ENCODE peak calls at places on chromosomes 16 and 17, in ten cellular contexts. I, V, E, K, Q, H, D, U, O and S are unnamed samples.

GRCh38 chr16:14249291-14250032 is 178.3 kb downstream of the MRTFB start:
- DNase-seq in D (no peak), V (peak; percentile 46), K (peak; percentile 42), E (peak; percentile 46), Q (no peak), U (no peak), I (peak; percentile 61), O (peak; percentile 51), H (no peak), S (no peak)

GRCh38 chr17:74972973-74973328 is 392 bp upstream of the HID1 start:
- DNase-seq in O (no peak), U (no peak), K (no peak), H (no peak), Q (no peak), V (no peak), D (no peak), E (no peak), I (no peak), S (no peak)

GRCh38 chr17:28497931-28498330 is 8.2 kb upstream of the FOXN1 start:
- DNase-seq in D (no peak), E (peak; percentile 73), H (no peak), Q (no peak), O (no peak), I (no peak), V (peak; percentile 49), U (no peak), K (no peak), S (no peak)

GRCh38 chr16:65122974-65123845 is 1.3 kb upstream of the CDH11 start:
- DNase-seq in Q (peak; percentile 49), D (peak; percentile 47), I (peak; percentile 78), O (peak; percentile 61), H (peak; percentile 73), V (peak; percentile 5), U (peak; percentile 64), K (peak; percentile 54), E (peak; percentile 44), S (peak; percentile 92)

GRCh38 chr17:43406676-43407645 is 8.2 kb downstream of the ARL4D start:
- DNase-seq in K (no peak), E (peak; percentile 45), V (no peak), D (no peak), H (no peak), U (no peak), Q (no peak), I (peak; percentile 72), O (peak; percentile 57), S (no peak)

GRCh38 chr17:38453951-38454421 is 25.7 kb downstream of the ARHGAP23 start:
- DNase-seq in E (no peak), V (no peak), U (no peak), O (peak; percentile 41), I (peak; percentile 63), H (no peak), D (no peak), K (peak; percentile 72), Q (no peak), S (no peak)

GRCh38 chr17:81686614-81687013 is 2.8 kb downstream of the HGS start:
- DNase-seq in Q (no peak), E (no peak), H (peak; percentile 51), K (no peak), I (no peak), O (no peak), U (no peak), D (no peak), V (no peak), S (no peak)

GRCh38 chr17:34311291-34311690 is 7.9 kb upstream of the CCL8 start:
- DNase-seq in H (no peak), Q (no peak), O (no peak), D (no peak), I (no peak), V (no peak), K (no peak), U (no peak), E (no peak), S (peak; percentile 26)

GRCh38 chr16:5396880-5397279 is 299.3 kb upstream of the EEF2KMT start:
- DNase-seq in H (no peak), V (no peak), E (no peak), I (no peak), K (no peak), U (no peak), D (no peak), O (no peak), Q (no peak), S (no peak)

GRCh38 chr17:68290268-68290954 is 516 bp downstream of the SLC16A6 start:
- DNase-seq in Q (peak; percentile 71), O (no peak), K (peak; percentile 50), V (peak; percentile 19), U (peak; percentile 35), I (no peak), E (no peak), H (peak; percentile 68), D (peak; percentile 61), S (no peak)

GRCh38 chr16:1310832-1311200 is 1.4 kb downstream of the UBE2I start:
- DNase-seq in O (peak; percentile 9), V (no peak), E (peak; percentile 32), D (no peak), K (peak; percentile 57), I (peak; percentile 22), H (no peak), U (no peak), Q (no peak), S (no peak)

GRCh38 chr17:55699178-55699865 is 23.3 kb downstream of the TMEM100 start:
- DNase-seq in E (peak; percentile 21), O (no peak), D (no peak), U (no peak), H (no peak), Q (no peak), I (no peak), V (no peak), K (no peak), S (no peak)

GRCh38 chr17:50152736-50153135 is 2.3 kb upstream of the PPP1R9B start:
- DNase-seq in Q (no peak), I (no peak), E (no peak), U (no peak), O (no peak), V (no peak), D (no peak), K (no peak), H (peak; percentile 49), S (no peak)
- H3K4me3 ChIP-seq in Q (peak overlapping the region; percentile 78), I (no peak overlapping the region), E (no peak overlapping the region), U (peak overlapping the region; percentile 98), O (no peak overlapping the region), V (no peak overlapping the region), D (peak overlapping the region; percentile 98), K (no peak overlapping the region), H (peak overlapping the region; percentile 84), S (peak overlapping the region; percentile 90)

DNA sequence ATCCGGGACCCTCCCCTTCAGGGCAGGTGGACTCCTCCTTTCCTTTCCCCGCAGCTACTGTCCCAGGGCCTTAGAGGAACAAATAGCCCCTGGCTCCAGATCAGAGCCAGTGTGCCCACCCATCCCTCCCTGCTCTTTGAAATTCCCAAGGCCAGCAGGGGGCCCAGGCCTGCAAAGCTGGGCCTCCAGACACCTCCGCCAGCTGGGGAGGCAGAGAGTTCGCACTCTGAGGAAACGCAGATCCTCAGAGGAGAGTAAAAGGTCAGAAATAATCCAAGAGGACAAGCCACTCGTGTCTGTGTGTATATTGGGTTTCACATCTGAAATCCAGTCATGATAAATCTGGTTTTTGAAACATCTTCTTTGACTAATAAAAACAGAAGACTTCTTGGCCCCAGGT is 44.7 kb upstream of the TBX2 start:
- DNase-seq in V (no peak), D (no peak), K (no peak), U (no peak), I (no peak), H (no peak), E (no peak), O (no peak), Q (no peak), S (no peak)
- TF ChIP-seq CTCF in V (no peak), D (no peak), K (no peak), U (no peak), I (no peak), H (no peak), E (no peak), O (no peak), Q (no peak), S (no peak)

GRCh38 chr17:33291248-33292183 is 1.6 kb downstream of the ASIC2 start:
- DNase-seq in U (no peak), I (peak; percentile 8), K (peak; percentile 33), E (peak; percentile 39), O (peak; percentile 28), D (no peak), H (peak; percentile 49), Q (peak; percentile 46), V (peak; percentile 24), S (no peak)

GRCh38 chr17:33290156-33290697 is 2.9 kb downstream of the ASIC2 start:
- DNase-seq in I (no peak), H (no peak), O (no peak), K (no peak), E (no peak), D (no peak), U (no peak), Q (no peak), V (no peak), S (no peak)

GRCh38 chr17:33292184-33292980 is 713 bp downstream of the ASIC2 start:
- DNase-seq in K (no peak), O (peak; percentile 22), I (no peak), H (no peak), Q (no peak), E (peak; percentile 45), D (no peak), U (no peak), V (peak; percentile 25), S (no peak)

GRCh38 chr17:33294994-33295393 is 1.9 kb upstream of the ASIC2 start:
- DNase-seq in O (no peak), H (no peak), K (no peak), I (no peak), Q (no peak), U (no peak), E (no peak), V (no peak), D (no peak), S (no peak)

DNA sequence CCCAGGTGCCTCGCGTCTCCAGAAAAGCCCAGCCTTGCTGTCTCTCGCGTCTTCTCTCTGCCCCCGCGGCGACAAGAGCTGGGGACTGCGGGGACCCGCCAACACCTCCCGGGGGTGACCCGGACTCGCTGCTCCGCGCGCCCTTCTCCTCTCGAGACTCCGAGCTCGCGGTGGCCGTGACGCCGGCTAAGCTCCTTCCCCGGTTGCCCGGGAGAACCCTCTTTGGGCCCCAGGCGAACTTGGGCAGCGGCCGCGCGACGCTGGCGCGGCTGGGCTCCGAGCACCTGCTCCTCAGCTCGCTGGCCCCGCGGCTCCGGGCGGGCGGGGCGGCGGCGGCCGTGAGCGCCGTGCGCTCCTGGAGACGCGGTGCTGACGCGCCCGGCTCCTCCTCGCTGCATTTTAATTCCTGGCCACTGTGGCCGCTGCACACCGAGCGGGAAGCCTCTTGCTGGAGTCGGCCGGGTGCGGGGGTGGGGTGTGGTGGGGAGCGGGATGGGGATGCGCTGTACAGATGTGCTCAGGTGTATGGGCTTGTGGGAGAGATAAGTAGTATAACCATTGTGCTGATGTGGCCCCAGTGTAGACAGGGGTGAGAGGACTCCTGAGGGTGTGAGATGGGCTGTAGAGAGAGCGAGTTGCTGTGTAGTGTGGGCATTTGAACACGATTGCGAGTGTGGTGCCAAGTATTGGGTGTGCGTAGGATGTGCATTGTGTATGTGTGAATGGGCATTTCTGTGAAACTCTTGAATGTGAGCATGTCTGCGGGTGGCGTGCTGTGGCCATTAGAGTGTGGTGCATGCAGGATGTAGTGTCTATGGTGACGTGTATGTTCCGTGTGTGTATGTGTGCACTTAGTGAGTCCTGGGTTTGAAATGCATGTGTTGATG is at the start of gene ASIC2:
- DNase-seq in V (peak; percentile 50), E (peak; percentile 74), Q (no peak), D (no peak), O (peak; percentile 14), K (peak; percentile 32), I (no peak), U (no peak), H (no peak), S (no peak)
- H3K4me3 ChIP-seq in V (no peak within 1 kb of the TSS), E (peak within 1 kb of the TSS; percentile 37), Q (peak within 1 kb of the TSS; percentile 45), D (no peak within 1 kb of the TSS), O (peak within 1 kb of the TSS; percentile 19), K (no peak within 1 kb of the TSS), I (no peak within 1 kb of the TSS), U (peak within 1 kb of the TSS; percentile 50), H (peak within 1 kb of the TSS; percentile 28), S (peak within 1 kb of the TSS; percentile 67)

GRCh38 chr16:23504453-23505179 is 5.7 kb downstream of the GGA2 start:
- DNase-seq in E (peak; percentile 96), I (peak; percentile 82), H (peak; percentile 91), V (peak; percentile 72), U (no peak), Q (peak; percentile 75), K (peak; percentile 77), D (peak; percentile 80), O (peak; percentile 97), S (peak; percentile 82)
- TF ChIP-seq CTCF in E (no peak), I (no peak), H (no peak), V (peak; percentile 16), U (no peak), Q (no peak), K (no peak), D (no peak), O (no peak), S (no peak)